ENCODE peak calls at places on chromosomes 11 and 22, in six cellular contexts. E is GM12891, U is GM12878, N is K562, Y is HepG2, P is H1. K is an unnamed sample.

GRCh38 chr22:19579880-19580279 is 55.7 kb upstream of the CLDN5 start:
- DNase-seq in E (no peak), U (peak), N (peak), Y (no peak), P (no peak), K (no peak)

GRCh38 chr22:38260760-38261477 is 11.9 kb downstream of the TMEM184B start:
- DNase-seq in E (no peak), U (no peak), N (no peak), Y (peak), P (no peak), K (no peak)

GRCh38 chr11:110430267-110431211 is 791 bp downstream of the FDX1 start:
- DNase-seq in E (peak), U (peak), N (no peak), Y (peak), P (no peak), K (no peak)

GRCh38 chr22:47371263-47372090 is 609.0 kb downstream of the TBC1D22A start:
- DNase-seq in E (no peak), U (no peak), N (no peak), Y (no peak), P (no peak), K (no peak)

GRCh38 chr11:44311339-44312261 is 1.7 kb upstream of the ALX4 start:
- DNase-seq in E (no peak), U (no peak), N (no peak), Y (no peak), P (no peak), K (no peak)

GRCh38 chr11:38411149-38411548 is 1813.1 kb upstream of the RAG2 start:
- DNase-seq in E (no peak), U (no peak), N (no peak), Y (no peak), P (no peak), K (no peak)

GRCh38 chr11:92782806-92783205 is 186.6 kb upstream of the MTNR1B start:
- DNase-seq in E (no peak), U (no peak), N (no peak), Y (no peak), P (no peak), K (no peak)

GRCh38 chr11:9150501-9150900 is 59.1 kb upstream of the SCUBE2 start:
- DNase-seq in E (no peak), U (no peak), N (no peak), Y (no peak), P (peak), K (no peak)

GRCh38 chr11:60918251-60918940 is 4.4 kb downstream of the TMEM109 start:
- DNase-seq in E (no peak), U (no peak), N (no peak), Y (no peak), P (no peak), K (no peak)

DNA sequence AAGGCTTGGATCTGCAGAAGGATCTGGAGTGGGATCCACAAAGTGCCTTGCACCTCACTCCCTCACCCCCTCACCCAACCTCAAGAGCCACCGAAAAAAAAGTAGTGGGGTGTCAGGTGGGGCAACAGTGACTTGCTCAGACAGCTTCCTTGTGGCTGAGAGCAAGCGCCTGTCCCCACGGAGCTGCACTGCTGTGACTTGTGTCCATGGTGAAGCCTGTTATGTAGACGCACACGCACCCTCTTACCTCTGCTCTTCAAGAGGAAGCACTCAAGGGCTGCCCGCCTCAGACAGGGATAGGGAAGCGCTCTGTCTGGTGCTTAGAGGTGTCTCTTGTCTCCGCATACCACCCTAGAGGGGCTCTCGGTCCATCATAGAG is 1.2 kb downstream of the DRD2 start:
- DNase-seq in E (no peak), U (no peak), N (no peak), Y (no peak), P (no peak), K (no peak)
- TF ChIP-seq TAF1 in E (no peak), U (no peak), N (no peak), Y (no peak), P (no peak), K (no peak)

DNA sequence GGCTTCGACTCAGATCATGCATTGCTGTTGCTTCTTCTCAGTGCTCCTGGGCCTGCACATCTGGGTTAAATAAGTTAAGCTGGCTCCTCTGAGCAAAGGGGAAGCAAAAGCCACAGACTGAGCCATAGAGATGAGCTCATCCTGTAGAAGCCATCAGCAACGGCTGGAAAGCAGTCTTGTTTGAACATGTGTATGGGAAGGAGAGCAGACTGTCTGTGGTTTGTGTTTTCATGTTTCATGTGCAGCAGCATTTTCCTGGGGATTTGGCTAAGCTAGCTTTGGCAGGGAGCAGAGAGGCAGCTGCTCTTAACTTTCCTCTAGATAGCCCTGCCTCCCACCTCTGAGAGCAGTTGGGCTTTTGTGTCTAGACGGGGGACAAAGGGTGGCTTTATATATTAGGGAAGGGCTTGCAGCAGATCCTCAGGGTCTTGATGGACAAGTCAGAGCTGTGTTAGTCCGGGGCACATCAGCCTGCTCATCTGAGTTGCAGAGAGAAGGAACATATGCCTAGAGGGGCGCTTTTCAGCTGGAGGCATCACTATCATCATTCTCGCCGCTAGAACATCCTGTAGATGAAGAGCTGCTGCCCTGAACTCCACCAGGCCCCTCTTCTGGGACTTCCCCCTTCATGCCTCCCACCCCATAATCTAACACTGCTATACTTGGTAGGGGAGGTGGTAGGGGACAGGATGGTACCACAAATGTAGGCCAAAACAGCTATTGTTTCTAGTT is 14.9 kb downstream of the DCPS start:
- DNase-seq in E (no peak), U (peak), N (no peak), Y (no peak), P (no peak), K (no peak)
- TF ChIP-seq POLR2A in E (no peak), U (no peak), N (no peak), Y (no peak), P (no peak), K (no peak)

GRCh38 chr11:18379201-18379600 is 15.2 kb upstream of the LDHA start:
- DNase-seq in E (no peak), U (no peak), N (no peak), Y (no peak), P (no peak), K (no peak)

GRCh38 chr11:18390088-18390487 is 4.3 kb upstream of the LDHA start:
- DNase-seq in E (no peak), U (no peak), N (no peak), Y (no peak), P (no peak), K (no peak)

GRCh38 chr11:18383388-18384156 is 10.8 kb upstream of the LDHA start:
- DNase-seq in E (peak), U (peak), N (peak), Y (peak), P (no peak), K (peak)

DNA sequence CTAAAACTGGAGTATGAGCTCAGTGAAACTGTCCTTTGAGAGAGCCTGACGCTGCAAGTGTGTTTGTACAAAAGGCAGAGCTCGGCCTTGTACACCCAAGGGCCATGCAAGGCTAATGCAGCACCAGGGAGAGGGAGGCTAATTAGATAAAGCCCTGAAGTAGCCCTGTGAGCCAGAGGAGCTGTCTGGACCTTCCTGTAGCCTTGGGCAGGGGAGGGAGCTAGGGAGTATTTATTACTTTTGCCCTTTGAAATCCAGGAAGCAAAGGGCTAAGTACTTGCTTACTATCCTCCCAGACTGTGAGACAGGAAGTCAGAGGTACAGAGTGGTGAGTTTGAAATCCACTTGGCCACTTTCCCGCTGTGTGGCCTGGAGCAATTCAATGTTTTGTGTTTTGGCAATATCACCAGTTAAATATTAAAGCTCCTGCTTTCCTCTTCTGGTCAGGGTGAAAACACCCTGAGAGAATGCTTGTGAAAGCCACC is 10.2 kb upstream of the LDHA start:
- DNase-seq in E (no peak), U (peak), N (peak), Y (peak), P (no peak), K (no peak)
- TF ChIP-seq POLR2AphosphoS5 in E (peak), U (peak), N (no peak), Y (peak), P (no peak), K (peak)

DNA sequence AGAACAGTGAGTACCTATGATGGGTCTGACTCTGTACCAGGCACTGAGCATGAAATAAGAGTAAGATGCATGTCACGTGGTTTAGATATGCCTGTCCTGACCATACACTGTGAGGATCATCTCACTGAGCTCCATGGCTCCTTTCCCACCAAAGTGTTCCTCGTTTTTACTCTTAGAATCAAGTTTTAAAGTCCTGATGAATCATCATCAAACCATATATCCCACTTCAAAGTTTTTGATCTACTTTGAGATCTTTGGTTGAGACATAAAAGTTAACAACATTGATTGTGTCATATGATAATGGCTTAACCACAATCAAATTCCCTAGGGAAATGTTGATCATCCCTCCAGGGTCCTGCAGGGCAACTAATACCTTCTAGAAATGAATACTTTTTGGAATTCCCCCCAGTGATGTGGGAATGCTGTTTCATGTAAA is 12.8 kb downstream of the ETS1 start:
- DNase-seq in E (no peak), U (no peak), N (no peak), Y (no peak), P (no peak), K (no peak)
- TF ChIP-seq TAF1 in E (no peak), U (no peak), N (no peak), Y (no peak), P (no peak), K (no peak)

DNA sequence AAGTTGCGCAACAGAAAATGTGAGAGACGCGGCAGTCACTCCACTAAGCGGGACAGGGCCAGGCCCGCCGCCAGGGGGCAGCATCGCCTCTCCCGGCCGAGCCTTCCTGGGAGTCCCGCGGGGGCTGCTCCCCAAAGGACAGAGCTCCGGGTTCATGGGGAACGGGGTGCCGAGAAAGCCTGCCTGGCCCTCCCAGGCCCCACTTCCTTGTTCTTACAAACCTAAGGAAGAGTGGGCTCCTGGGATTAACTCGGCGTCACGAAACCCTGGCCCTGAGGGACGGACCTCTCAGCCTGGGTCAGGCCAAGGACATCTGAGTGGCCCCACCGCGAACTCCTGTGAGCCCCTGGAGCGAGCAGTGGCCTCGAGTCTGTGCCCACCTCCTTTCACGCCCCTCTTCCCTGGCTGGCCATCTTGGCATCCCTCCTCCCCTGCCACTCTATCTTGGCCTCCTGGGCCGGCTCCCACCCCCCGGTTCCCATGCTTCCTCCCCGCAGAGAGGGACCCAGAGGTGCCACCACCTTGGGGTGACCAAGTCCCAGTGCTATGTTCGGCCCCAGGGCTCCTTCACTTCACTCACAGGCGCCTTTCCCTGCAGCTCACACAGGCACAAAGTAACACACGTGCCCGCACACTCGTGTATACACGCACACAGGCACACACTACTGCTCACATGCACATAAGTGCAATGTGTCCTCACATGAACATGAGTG is 99.9 kb upstream of the FGF3 start:
- DNase-seq in E (peak), U (no peak), N (peak), Y (peak), P (peak), K (peak)
- TF ChIP-seq POLR2A in E (no peak), U (no peak), N (no peak), Y (no peak), P (no peak), K (no peak)

GRCh38 chr22:24465566-24465965 is 29.6 kb upstream of the UPB1 start:
- DNase-seq in E (no peak), U (no peak), N (no peak), Y (peak), P (no peak), K (no peak)
- TF ChIP-seq POLR2AphosphoS5 in E (no peak), U (no peak), N (no peak), Y (no peak), P (no peak), K (no peak)

DNA sequence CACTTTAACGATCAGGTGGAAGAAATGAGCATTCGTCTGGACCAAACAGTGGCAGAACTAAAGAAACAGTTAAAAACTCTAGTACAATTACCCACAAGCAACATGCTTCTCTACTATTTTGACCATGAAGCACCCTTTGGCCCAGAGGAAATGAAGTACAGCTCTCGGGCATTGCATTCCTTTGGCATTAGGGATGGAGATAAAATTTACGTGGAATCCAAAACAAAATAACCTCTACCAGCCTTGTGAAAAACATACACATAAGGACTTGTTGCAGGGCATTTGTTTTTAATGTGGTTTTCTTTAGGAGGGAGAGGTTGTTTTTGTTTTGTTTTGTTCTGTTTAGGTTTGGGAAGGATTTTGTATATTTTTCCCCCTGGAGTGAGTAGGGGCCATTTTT is 14.2 kb upstream of the TECTA start:
- DNase-seq in E (no peak), U (no peak), N (no peak), Y (no peak), P (no peak), K (no peak)
- TF ChIP-seq TAF1 in E (no peak), U (no peak), N (no peak), Y (no peak), P (no peak), K (no peak)

GRCh38 chr11:10351768-10352641 is 47.1 kb downstream of the ADM start:
- DNase-seq in E (no peak), U (no peak), N (no peak), Y (peak), P (peak), K (no peak)
- TF ChIP-seq POLR2A in E (no peak), U (no peak), N (no peak), Y (no peak), P (peak), K (no peak)